ENCODE peak calls at places on chromosomes 4 and X, in nine cellular contexts. J is Peyer's patch; X is CD8-positive, alpha-beta T cell; Q is cardiac muscle cell; C is psoas muscle; O is stomach; P is aorta; L is ascending aorta; U is uterus. E is an unnamed sample. For H3K4me1, the result is how much of the 10 kb centered on the place peaks cover.

GRCh38 chr4:128468485-128468989 is 180.9 kb upstream of the PGRMC2 start:
- DNase-seq in J (peak), X (no peak), Q (no peak), C (no peak), O (peak), P (no peak), L (peak), U (peak), E (peak)

GRCh38 chrX:39766085-39766726 is 331.6 kb downstream of the BCOR start:
- DNase-seq in J (no peak), X (no peak), Q (no peak), C (no peak), O (no peak), P (no peak), L (no peak), U (no peak), E (no peak)

GRCh38 chr4:101471201-101471600 is 123.9 kb upstream of the PPP3CA start:
- DNase-seq in J (no peak), X (no peak), Q (no peak), C (no peak), O (no peak), P (no peak), L (no peak), U (no peak), E (no peak)

GRCh38 chr4:148341980-148342800 is 100.0 kb downstream of the NR3C2 start:
- DNase-seq in J (no peak), X (no peak), Q (no peak), C (no peak), O (no peak), P (no peak), L (no peak), U (no peak), E (no peak)

GRCh38 chr4:177117256-177117655 is 192.4 kb upstream of the NEIL3 start:
- DNase-seq in J (no peak), X (no peak), Q (no peak), C (no peak), O (no peak), P (no peak), L (no peak), U (no peak), E (no peak)

GRCh38 chr4:10456270-10457254 is 664 bp downstream of the ZNF518B start:
- DNase-seq in J (peak), X (peak), Q (peak), C (peak), O (peak), P (peak), L (no peak), U (peak), E (peak)

GRCh38 chr4:141702472-141703182 is 66.2 kb downstream of the IL15 start:
- DNase-seq in J (no peak), X (no peak), Q (peak), C (peak), O (no peak), P (no peak), L (no peak), U (no peak), E (no peak)

GRCh38 chr4:99816611-99817309 is at the start of gene DAPP1:
- DNase-seq in J (peak), X (peak), Q (no peak), C (no peak), O (peak), P (no peak), L (peak), U (peak), E (no peak)

GRCh38 chrX:115233497-115234219 is at the start of gene LRCH2:
- DNase-seq in J (no peak), X (no peak), Q (peak), C (peak), O (no peak), P (peak), L (no peak), U (peak), E (no peak)

GRCh38 chrX:1807301-1807731 is 192.5 kb downstream of the ASMT start:
- DNase-seq in J (peak), X (no peak), Q (peak), C (no peak), O (no peak), P (no peak), L (no peak), U (no peak), E (no peak)

GRCh38 chrX:47772764-47773163 is 63.9 kb upstream of the ZNF81 start:
- DNase-seq in J (no peak), X (no peak), Q (no peak), C (no peak), O (no peak), P (no peak), L (no peak), U (no peak), E (no peak)

GRCh38 chr4:102318526-102318925 is 26.8 kb downstream of the SLC39A8 start:
- DNase-seq in J (no peak), X (no peak), Q (no peak), C (no peak), O (no peak), P (no peak), L (no peak), U (no peak), E (no peak)

GRCh38 chrX:25968920-25969319 is 169.2 kb upstream of the MAGEB18 start:
- DNase-seq in J (no peak), X (no peak), Q (peak), C (no peak), O (no peak), P (peak), L (no peak), U (no peak), E (no peak)

GRCh38 chr4:129543299-129543698 is 447.3 kb downstream of the C4orf33 start:
- DNase-seq in J (no peak), X (no peak), Q (no peak), C (no peak), O (no peak), P (no peak), L (no peak), U (no peak), E (no peak)

GRCh38 chr4:52588097-52588496 is 71.0 kb downstream of the USP46 start:
- DNase-seq in J (no peak), X (no peak), Q (peak), C (peak), O (no peak), P (no peak), L (no peak), U (peak), E (no peak)

GRCh38 chrX:102840871-102841705 is 96.0 kb upstream of the RAB40AL start:
- DNase-seq in J (no peak), X (no peak), Q (no peak), C (no peak), O (no peak), P (no peak), L (no peak), U (no peak), E (no peak)

GRCh38 chrX:138191998-138192397 is 519.5 kb downstream of the FGF13 start:
- DNase-seq in J (no peak), X (no peak), Q (peak), C (no peak), O (no peak), P (no peak), L (no peak), U (no peak), E (peak)

GRCh38 chrX:136920001-136920400 is 39.5 kb upstream of the RBMX start:
- DNase-seq in J (no peak), X (no peak), Q (no peak), C (no peak), O (no peak), P (no peak), L (no peak), U (no peak), E (no peak)

GRCh38 chrX:4936315-4936714 is 1222.9 kb upstream of the PRKX start:
- DNase-seq in J (no peak), X (no peak), Q (no peak), C (no peak), O (no peak), P (no peak), L (no peak), U (no peak), E (no peak)

GRCh38 chr4:61312526-61312925 is 112.4 kb downstream of the ADGRL3 start:
- DNase-seq in J (no peak), X (no peak), Q (no peak), C (no peak), O (no peak), P (no peak), L (no peak), U (no peak), E (no peak)

GRCh38 chrX:41238543-41238942 is 95.4 kb upstream of the DDX3X start:
- DNase-seq in J (no peak), X (no peak), Q (no peak), C (no peak), O (no peak), P (no peak), L (no peak), U (no peak), E (no peak)

GRCh38 chr4:96175871-96176270 is 336.0 kb downstream of the PDHA2 start:
- DNase-seq in J (no peak), X (no peak), Q (no peak), C (no peak), O (no peak), P (no peak), L (no peak), U (no peak), E (no peak)

GRCh38 chrX:104335765-104336164 is 81.0 kb upstream of the ESX1 start:
- DNase-seq in J (no peak), X (no peak), Q (no peak), C (no peak), O (no peak), P (no peak), L (no peak), U (no peak), E (peak)

GRCh38 chr4:98565646-98566403 is 92.6 kb downstream of the TSPAN5 start:
- DNase-seq in J (no peak), X (no peak), Q (peak), C (no peak), O (no peak), P (no peak), L (no peak), U (no peak), E (no peak)

GRCh38 chrX:139112432-139112831 is 400.9 kb upstream of the FGF13 start:
- DNase-seq in J (no peak), X (no peak), Q (no peak), C (no peak), O (no peak), P (no peak), L (no peak), U (no peak), E (no peak)

GRCh38 chrX:45842916-45843315 is 642.2 kb upstream of the DIPK2B start:
- DNase-seq in J (no peak), X (no peak), Q (no peak), C (no peak), O (no peak), P (no peak), L (no peak), U (no peak), E (no peak)
- H3K4me1 ChIP-seq in J (under half), X (under half), Q (under half), C (under half), O (under half), P (under half), L (under half), U (under half), E (under half)

DNA sequence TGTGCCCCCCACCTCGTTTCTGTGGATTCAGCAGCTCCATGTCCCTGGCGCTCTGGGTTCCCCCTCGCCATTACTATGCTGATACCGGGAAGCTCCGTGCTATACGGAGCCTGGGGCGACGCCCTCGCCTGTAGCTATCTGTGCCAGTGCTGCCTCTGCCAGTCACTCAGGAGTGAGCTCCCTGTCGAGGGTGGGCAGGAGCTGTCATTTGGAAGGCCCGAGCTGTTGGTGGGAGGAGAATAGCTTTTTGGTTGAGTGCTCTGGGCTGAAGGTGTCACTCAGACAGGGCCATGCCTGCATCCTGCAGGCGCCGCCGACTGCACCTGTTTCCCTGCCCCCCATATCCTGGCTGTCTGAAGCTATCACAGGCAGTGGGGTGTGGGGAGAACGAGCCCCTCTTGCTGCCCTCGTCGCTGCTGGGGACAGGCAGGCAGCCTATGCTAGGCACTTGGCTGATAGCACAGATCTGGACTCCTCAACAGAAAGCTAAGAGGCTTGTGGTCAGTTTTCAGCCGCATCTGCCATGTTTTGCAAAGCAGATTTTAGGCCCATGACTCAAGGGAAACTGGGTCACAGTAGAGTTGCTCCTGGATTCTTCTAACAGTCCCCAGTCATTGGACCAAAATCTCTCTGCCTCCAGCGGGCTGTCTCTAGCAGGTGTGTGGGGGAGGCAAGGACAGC is 31.8 kb downstream of the CPLX1 start:
- DNase-seq in J (no peak), X (no peak), Q (no peak), C (no peak), O (no peak), P (peak), L (no peak), U (no peak), E (no peak)
- H3K4me3 ChIP-seq in J (no peak), X (no peak), Q (no peak), C (no peak), O (no peak), P (no peak), L (no peak), U (no peak), E (no peak)

GRCh38 chrX:11059923-11060322 is 51.2 kb upstream of the HCCS start:
- DNase-seq in J (no peak), X (no peak), Q (no peak), C (no peak), O (no peak), P (no peak), L (no peak), U (no peak), E (no peak)
- H3K27ac ChIP-seq in J (no peak), X (no peak), Q (no peak), C (no peak), O (no peak), P (no peak), L (no peak), U (no peak), E (no peak)

GRCh38 chr4:38177792-38178665 is 217.8 kb downstream of the PTTG2 start:
- DNase-seq in J (peak), X (peak), Q (no peak), C (peak), O (peak), P (peak), L (peak), U (peak), E (no peak)
- H3K4me1 ChIP-seq in J (under half), X (under half), Q (under half), C (under half), O (under half), P (under half), L (under half), U (under half), E (under half)

E was measured in SJSA1.